ENCODE peak calls at places on chromosomes 11 and 22, in four cellular contexts. W, I, C and Q are unnamed samples.

GRCh38 chr22:19657252-19658056 is 56.8 kb upstream of the SEPTIN5 start:
- DNase-seq in W (no peak), I (no peak), C (no peak), Q (no peak)

GRCh38 chr11:120131941-120132644 is 5.8 kb downstream of the TRIM29 start:
- DNase-seq in W (peak; percentile 45), I (peak; percentile 78), C (no peak), Q (no peak)

GRCh38 chr22:47795477-47796127 is 1033.2 kb downstream of the TBC1D22A start:
- DNase-seq in W (no peak), I (no peak), C (no peak), Q (no peak)

GRCh38 chr11:35158371-35159081 is 19.6 kb downstream of the CD44 start:
- DNase-seq in W (peak; percentile 81), I (peak; percentile 96), C (no peak), Q (no peak)

GRCh38 chr11:3047637-3048036 is 9.6 kb downstream of the CARS1 start:
- DNase-seq in W (no peak), I (no peak), C (no peak), Q (no peak)

GRCh38 chr22:20031732-20032406 is 11.0 kb downstream of the TANGO2 start:
- DNase-seq in W (no peak), I (peak; percentile 26), C (no peak), Q (no peak)

GRCh38 chr11:126840201-126840886 is 160.2 kb downstream of the KIRREL3 start:
- DNase-seq in W (no peak), I (no peak), C (no peak), Q (no peak)

GRCh38 chr11:69086152-69086551 is 37.4 kb downstream of the TPCN2 start:
- DNase-seq in W (no peak), I (no peak), C (no peak), Q (no peak)

GRCh38 chr11:4418403-4418802 is 24.9 kb upstream of the TRIM21 start:
- DNase-seq in W (no peak), I (no peak), C (no peak), Q (no peak)

GRCh38 chr11:15035283-15035682 is 38.1 kb upstream of the CALCB start:
- DNase-seq in W (no peak), I (no peak), C (no peak), Q (no peak)

GRCh38 chr11:811446-812245 is 1.9 kb downstream of the RPLP2 start:
- DNase-seq in W (no peak), I (no peak), C (no peak), Q (no peak)
- H3K4me3 ChIP-seq in W (no peak overlapping the region), I (no peak overlapping the region), C (peak overlapping the region; percentile 82), Q (peak overlapping the region; percentile 85)

DNA sequence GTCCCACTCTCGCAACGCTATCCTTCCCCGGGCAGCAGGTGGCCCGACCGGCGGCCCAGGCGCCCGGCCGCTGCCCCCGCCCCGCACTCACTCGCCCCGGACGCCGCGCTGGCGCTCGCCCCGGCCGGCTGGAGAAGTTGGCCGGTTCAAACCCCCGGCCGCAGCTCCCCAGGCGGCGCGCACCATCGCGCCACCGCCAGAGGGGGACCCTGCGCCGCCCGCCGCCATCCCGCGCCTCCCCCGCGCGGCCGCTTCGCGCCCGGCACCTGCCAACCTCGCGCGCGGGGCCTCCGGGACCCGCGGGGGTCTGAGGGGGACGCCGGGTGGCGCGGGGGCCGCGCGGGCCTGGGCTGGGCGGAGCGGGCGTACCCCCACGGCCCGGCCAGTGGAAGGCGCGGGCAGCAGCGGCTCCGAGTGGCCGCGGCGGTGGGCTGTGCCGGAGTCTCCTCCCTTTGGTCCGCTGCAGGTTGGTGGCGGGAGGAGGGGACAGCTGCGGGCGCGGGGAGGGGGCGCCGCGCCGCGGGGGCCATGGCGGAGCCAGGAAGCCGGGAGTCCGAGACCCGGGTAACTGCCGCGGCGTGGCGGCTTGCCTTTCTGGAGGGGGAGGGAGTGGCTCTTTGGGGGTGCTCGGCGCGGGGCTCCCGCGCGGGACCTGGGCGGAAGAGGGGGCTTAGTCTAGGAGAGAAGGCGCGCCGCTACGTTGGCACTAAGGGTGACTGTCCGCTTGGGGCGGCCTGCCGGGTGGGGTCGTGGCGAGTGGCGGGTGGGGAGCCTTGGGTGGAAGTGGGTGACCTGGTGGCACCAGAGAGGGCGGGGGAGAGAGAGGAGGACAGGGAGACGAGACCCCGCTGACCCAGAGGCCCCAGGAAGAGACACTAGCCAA is at the start of the genes MPST and TST:
- DNase-seq in W (peak; percentile 45), I (no peak), C (no peak), Q (no peak)
- H3K4me3 ChIP-seq in W (peak within 1 kb of the TSS; percentile 91), I (peak within 1 kb of the TSS; percentile 84), C (peak within 1 kb of the TSS; percentile 79), Q (peak within 1 kb of the TSS; percentile 67)

GRCh38 chr11:73152861-73153483 is 10.9 kb upstream of the FCHSD2 start:
- DNase-seq in W (no peak), I (no peak), C (no peak), Q (no peak)
- H3K4me3 ChIP-seq in W (no peak overlapping the region), I (no peak overlapping the region), C (no peak overlapping the region), Q (no peak overlapping the region)

GRCh38 chr11:27277843-27278242 is 85.2 kb downstream of the CCDC34 start:
- DNase-seq in W (no peak), I (no peak), C (no peak), Q (no peak)
- H3K4me3 ChIP-seq in W (no peak overlapping the region), I (no peak overlapping the region), C (no peak overlapping the region), Q (no peak overlapping the region)

DNA sequence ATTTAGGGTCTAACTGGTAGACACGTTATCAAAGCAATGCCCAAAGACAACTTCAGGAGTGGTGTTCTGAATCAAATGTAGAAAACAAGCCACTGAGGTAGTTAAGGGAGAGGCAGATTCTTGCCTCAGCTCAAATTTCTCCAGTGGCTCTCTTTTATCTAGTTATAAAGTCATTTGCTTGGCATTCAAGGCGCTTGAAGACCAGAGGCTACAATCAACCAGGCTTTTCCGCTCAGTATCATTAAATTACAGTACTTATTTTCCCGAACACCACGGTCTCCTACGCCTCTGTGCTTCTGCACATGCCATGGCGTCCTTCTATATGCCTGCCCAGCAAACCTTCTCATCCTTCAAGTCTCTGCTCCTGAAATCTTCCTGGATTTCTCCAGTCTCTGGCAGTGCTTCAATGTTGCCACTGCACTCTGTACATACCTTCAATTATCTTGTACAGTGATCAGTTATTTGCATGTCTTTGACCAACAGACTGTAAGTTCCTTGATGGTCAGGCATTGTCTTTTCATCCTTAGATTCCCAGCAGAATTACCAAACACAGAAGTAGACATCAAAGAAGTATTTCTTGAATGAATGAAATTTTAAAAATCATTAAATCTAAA is 1.4 kb downstream of the POGLUT3 start:
- DNase-seq in W (no peak), I (no peak), C (no peak), Q (peak; percentile 15)
- H3K4me3 ChIP-seq in W (no peak overlapping the region), I (no peak overlapping the region), C (peak overlapping the region; percentile 65), Q (peak overlapping the region; percentile 78)

GRCh38 chr11:73982990-73983763 is 534 bp upstream of the UCP2 start:
- DNase-seq in W (peak; percentile 87), I (peak; percentile 77), C (peak; percentile 83), Q (peak; percentile 80)

GRCh38 chr11:73980001-73980960 is 2.4 kb downstream of the UCP2 start:
- DNase-seq in W (peak; percentile 56), I (peak; percentile 49), C (no peak), Q (no peak)

GRCh38 chr11:73983764-73984543 is 1.3 kb upstream of the UCP2 start:
- DNase-seq in W (no peak), I (no peak), C (no peak), Q (no peak)

GRCh38 chr11:73981051-73981805 is 1.4 kb downstream of the UCP2 start:
- DNase-seq in W (no peak), I (no peak), C (no peak), Q (no peak)

DNA sequence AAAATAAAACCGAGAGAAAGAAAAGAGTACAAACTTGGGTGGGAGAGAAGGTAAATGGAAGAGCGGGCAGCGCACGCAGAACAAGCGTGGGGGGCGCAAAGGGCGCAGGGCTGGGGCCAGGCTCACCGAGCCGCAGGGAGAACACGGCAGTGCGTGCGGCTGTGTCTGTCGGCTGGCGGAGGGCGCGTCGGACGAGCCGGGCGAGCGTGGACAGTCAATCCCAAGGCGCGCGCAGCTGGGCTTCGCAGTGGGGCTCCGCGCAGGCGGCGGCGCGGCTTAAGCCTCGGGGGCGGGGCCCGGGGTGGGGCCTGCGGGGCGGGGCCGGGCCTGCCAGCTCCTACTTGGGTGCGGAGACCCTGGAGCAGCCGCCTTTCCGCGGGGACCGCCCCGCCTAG is at the start of gene UCP2:
- DNase-seq in W (peak; percentile 68), I (no peak), C (no peak), Q (no peak)
- H3K4me3 ChIP-seq in W (peak within 1 kb of the TSS; percentile 31), I (peak within 1 kb of the TSS; percentile 67), C (peak within 1 kb of the TSS; percentile 66), Q (peak within 1 kb of the TSS; percentile 85)

GRCh38 chr22:17217179-17217578 is 2.1 kb downstream of the ADA2 start:
- DNase-seq in W (no peak), I (no peak), C (no peak), Q (no peak)
- H3K4me3 ChIP-seq in W (no peak overlapping the region), I (no peak overlapping the region), C (no peak overlapping the region), Q (no peak overlapping the region)